ENCODE peak calls at places on chromosome 20, in seven cellular contexts. R is NCI-H1105; U is activated CD4-positive, alpha-beta T cell treated with anti-CD3 and anti-CD28 coated beads for 1 hour; D is astrocyte of the spinal cord; Z is amygdala; X is kidney tubule cell; M is SJSA1. O is an unnamed sample.

GRCh38 chr20:18324596-18325089 is 36.3 kb downstream of the ZNF133 start:
- DNase-seq in R (no peak), U (no peak), D (no peak), Z (no peak), X (peak; percentile 6), M (no peak), O (no peak)

GRCh38 chr20:63891061-63892002 is 3.6 kb upstream of the DNAJC5 start:
- DNase-seq in R (no peak), U (no peak), D (no peak), Z (no peak), X (no peak), M (no peak), O (no peak)

GRCh38 chr20:47727909-47728361 is 57.3 kb downstream of the SULF2 start:
- DNase-seq in R (no peak), U (no peak), D (no peak), Z (no peak), X (no peak), M (no peak), O (no peak)

GRCh38 chr20:41369673-41370072 is 3.1 kb upstream of the EMILIN3 start:
- DNase-seq in R (no peak), U (no peak), D (no peak), Z (no peak), X (no peak), M (no peak), O (no peak)

GRCh38 chr20:14210146-14210545 is 127.3 kb downstream of the FLRT3 start:
- DNase-seq in R (no peak), U (no peak), D (no peak), Z (no peak), X (no peak), M (no peak), O (no peak)

GRCh38 chr20:14919473-14920157 is 582.2 kb upstream of the FLRT3 start:
- DNase-seq in R (peak; percentile 78), U (no peak), D (no peak), Z (no peak), X (peak; percentile 67), M (peak; percentile 18), O (no peak)

GRCh38 chr20:62742550-62742949 is 33.9 kb downstream of the NTSR1 start:
- DNase-seq in R (no peak), U (no peak), D (no peak), Z (no peak), X (no peak), M (no peak), O (no peak)

GRCh38 chr20:44460795-44461141 is 14.9 kb upstream of the TTPAL start:
- DNase-seq in R (no peak), U (no peak), D (peak; percentile 29), Z (no peak), X (peak; percentile 31), M (peak; percentile 25), O (peak; percentile 53)

GRCh38 chr20:56343861-56344381 is 14.9 kb upstream of the FAM210B start:
- DNase-seq in R (no peak), U (no peak), D (peak; percentile 22), Z (no peak), X (peak; percentile 22), M (no peak), O (no peak)

O was measured in LHCN-M2.